ENCODE peak calls at places on chromosome 18, in eight cellular contexts. B is H7, V is RKO, I is cardiac muscle cell, D is neural progenitor cell, Q is HFF-Myc, J is DMS79 treated with DMSO at 0.1 percent for 48 hours, M is NCI-H1436. N is an unnamed sample.

GRCh38 chr18:62833494-62833893 is 118.2 kb downstream of the PHLPP1 start:
- DNase-seq in B (no peak), V (no peak), I (no peak), D (no peak), Q (no peak), J (no peak), M (no peak), N (no peak)

GRCh38 chr18:36798738-36799473 is 29.9 kb downstream of the TPGS2 start:
- DNase-seq in B (no peak), V (no peak), I (no peak), D (peak), Q (no peak), J (no peak), M (no peak), N (no peak)

GRCh38 chr18:14285053-14285452 is 152.8 kb upstream of the ZNF519 start:
- DNase-seq in B (no peak), V (no peak), I (no peak), D (no peak), Q (no peak), J (no peak), M (no peak), N (no peak)

GRCh38 chr18:42033137-42033810 is 78.2 kb downstream of the PIK3C3 start:
- DNase-seq in B (no peak), V (no peak), I (no peak), D (no peak), Q (no peak), J (no peak), M (no peak), N (no peak)

GRCh38 chr18:73785276-73785675 is 362.4 kb downstream of the FBXO15 start:
- DNase-seq in B (no peak), V (no peak), I (no peak), D (no peak), Q (no peak), J (no peak), M (no peak), N (peak)

GRCh38 chr18:77102246-77103040 is 30.1 kb downstream of the MBP start:
- DNase-seq in B (no peak), V (peak), I (no peak), D (no peak), Q (peak), J (no peak), M (no peak), N (peak)

GRCh38 chr18:29430416-29430815 is 1253.5 kb upstream of the CDH2 start:
- DNase-seq in B (no peak), V (no peak), I (no peak), D (no peak), Q (no peak), J (no peak), M (no peak), N (no peak)

GRCh38 chr18:48860276-48861180 is 90.2 kb downstream of the SMAD7 start:
- DNase-seq in B (peak), V (no peak), I (no peak), D (peak), Q (no peak), J (no peak), M (no peak), N (no peak)

GRCh38 chr18:63879684-63880083 is 7.8 kb upstream of the SERPINB2 start:
- DNase-seq in B (no peak), V (no peak), I (no peak), D (no peak), Q (no peak), J (no peak), M (no peak), N (peak)

GRCh38 chr18:13834501-13835015 is 10.6 kb downstream of the MC5R start:
- DNase-seq in B (no peak), V (no peak), I (no peak), D (no peak), Q (no peak), J (no peak), M (no peak), N (no peak)

GRCh38 chr18:5987217-5987616 is 91.9 kb upstream of the TMEM200C start:
- DNase-seq in B (no peak), V (no peak), I (no peak), D (no peak), Q (no peak), J (no peak), M (no peak), N (no peak)

GRCh38 chr18:45287531-45287930 is 327.7 kb upstream of the SLC14A2 start:
- DNase-seq in B (no peak), V (no peak), I (no peak), D (no peak), Q (no peak), J (no peak), M (no peak), N (no peak)

GRCh38 chr18:73283788-73284187 is 416.0 kb upstream of the NETO1 start:
- DNase-seq in B (no peak), V (no peak), I (no peak), D (no peak), Q (peak), J (no peak), M (no peak), N (no peak)

GRCh38 chr18:8778386-8778785 is 73.0 kb downstream of the MTCL1 start:
- DNase-seq in B (no peak), V (no peak), I (no peak), D (peak), Q (no peak), J (no peak), M (no peak), N (no peak)

GRCh38 chr18:8876887-8877286 is 171.5 kb downstream of the MTCL1 start:
- DNase-seq in B (no peak), V (no peak), I (no peak), D (no peak), Q (no peak), J (no peak), M (no peak), N (no peak)

GRCh38 chr18:62881509-62882016 is 166.2 kb downstream of the PHLPP1 start:
- DNase-seq in B (no peak), V (peak), I (no peak), D (no peak), Q (peak), J (peak), M (peak), N (peak)

GRCh38 chr18:8231316-8231715 is 377.9 kb upstream of the RAB12 start:
- DNase-seq in B (no peak), V (no peak), I (no peak), D (no peak), Q (no peak), J (no peak), M (no peak), N (no peak)

GRCh38 chr18:37403100-37403781 is 162.4 kb downstream of the CELF4 start:
- DNase-seq in B (peak), V (peak), I (peak), D (no peak), Q (peak), J (peak), M (no peak), N (no peak)

GRCh38 chr18:741931-742512 is 29.6 kb upstream of the ENOSF1 start:
- DNase-seq in B (peak), V (peak), I (peak), D (peak), Q (peak), J (peak), M (peak), N (peak)

GRCh38 chr18:26159353-26159752 is 25.7 kb downstream of the PSMA8 start:
- DNase-seq in B (no peak), V (peak), I (no peak), D (no peak), Q (no peak), J (no peak), M (no peak), N (peak)

GRCh38 chr18:73707035-73707434 is 440.6 kb downstream of the FBXO15 start:
- DNase-seq in B (no peak), V (no peak), I (no peak), D (no peak), Q (no peak), J (no peak), M (no peak), N (no peak)

GRCh38 chr18:11872479-11873136 is 21.4 kb downstream of the CHMP1B start:
- DNase-seq in B (peak), V (peak), I (peak), D (peak), Q (no peak), J (peak), M (no peak), N (peak)